ENCODE peak calls at places on chromosomes 13 and 19, in five cellular contexts. One of them, this sample, is unnamed.

GRCh38 chr13:76813874-76814273 is 72.3 kb downstream of the KCTD12 start:
- DNase-seq in endothelial cell: no peak
- DNase-seq in WTC11: no peak
- DNase-seq in bronchial epithelial cell: peak; percentile 9
- DNase-seq in stomach: peak; percentile 47
- DNase-seq in this sample: no peak

GRCh38 chr13:65347420-65348030 is 1882.6 kb downstream of the PCDH9 start:
- DNase-seq in endothelial cell: no peak
- DNase-seq in WTC11: no peak
- DNase-seq in bronchial epithelial cell: no peak
- DNase-seq in stomach: no peak
- DNase-seq in this sample: no peak

GRCh38 chr19:40088299-40089047 is 2.3 kb downstream of the ZNF780A start:
- DNase-seq in endothelial cell: no peak
- DNase-seq in WTC11: no peak
- DNase-seq in bronchial epithelial cell: no peak
- DNase-seq in stomach: no peak
- DNase-seq in this sample: no peak

GRCh38 chr13:73809561-73809960 is 324.6 kb downstream of the KLF12 start:
- DNase-seq in endothelial cell: no peak
- DNase-seq in WTC11: no peak
- DNase-seq in bronchial epithelial cell: peak; percentile 71
- DNase-seq in stomach: no peak
- DNase-seq in this sample: no peak

GRCh38 chr13:112172641-112173171 is 105.8 kb downstream of the SOX1 start:
- DNase-seq in endothelial cell: no peak
- DNase-seq in WTC11: no peak
- DNase-seq in bronchial epithelial cell: no peak
- DNase-seq in stomach: no peak
- DNase-seq in this sample: no peak

GRCh38 chr13:41716236-41716635 is 244.7 kb downstream of the VWA8 start:
- DNase-seq in endothelial cell: no peak
- DNase-seq in WTC11: no peak
- DNase-seq in bronchial epithelial cell: no peak
- DNase-seq in stomach: no peak
- DNase-seq in this sample: no peak

GRCh38 chr19:47518139-47518538 is 3.3 kb upstream of the NAPA start:
- DNase-seq in endothelial cell: no peak
- DNase-seq in WTC11: no peak
- DNase-seq in bronchial epithelial cell: peak; percentile 23
- DNase-seq in stomach: no peak
- DNase-seq in this sample: no peak

GRCh38 chr19:6564393-6564792 is 26.6 kb downstream of the CD70 start:
- DNase-seq in endothelial cell: no peak
- DNase-seq in WTC11: no peak
- DNase-seq in bronchial epithelial cell: no peak
- DNase-seq in stomach: no peak
- DNase-seq in this sample: no peak

GRCh38 chr19:29277107-29277506 is 64.2 kb upstream of the UQCRFS1 start:
- DNase-seq in endothelial cell: no peak
- DNase-seq in WTC11: peak; percentile 46
- DNase-seq in bronchial epithelial cell: no peak
- DNase-seq in stomach: no peak
- DNase-seq in this sample: no peak

GRCh38 chr13:106899444-106899843 is 331.5 kb upstream of the ARGLU1 start:
- DNase-seq in endothelial cell: no peak
- DNase-seq in WTC11: no peak
- DNase-seq in bronchial epithelial cell: no peak
- DNase-seq in stomach: no peak
- DNase-seq in this sample: no peak

GRCh38 chr13:26019881-26020535 is 31.8 kb downstream of the SHISA2 start:
- DNase-seq in endothelial cell: no peak
- DNase-seq in WTC11: no peak
- DNase-seq in bronchial epithelial cell: peak; percentile 81
- DNase-seq in stomach: no peak
- DNase-seq in this sample: no peak

GRCh38 chr19:48685583-48685982 is 10.2 kb upstream of the FUT2 start:
- DNase-seq in endothelial cell: no peak
- DNase-seq in WTC11: no peak
- DNase-seq in bronchial epithelial cell: peak; percentile 29
- DNase-seq in stomach: no peak
- DNase-seq in this sample: no peak

GRCh38 chr13:20713751-20714150 is 10.3 kb downstream of the IL17D start:
- DNase-seq in endothelial cell: no peak
- DNase-seq in WTC11: no peak
- DNase-seq in bronchial epithelial cell: no peak
- DNase-seq in stomach: no peak
- DNase-seq in this sample: no peak

GRCh38 chr13:109704771-109705628 is 81.4 kb downstream of the IRS2 start:
- DNase-seq in endothelial cell: no peak
- DNase-seq in WTC11: no peak
- DNase-seq in bronchial epithelial cell: peak; percentile 81
- DNase-seq in stomach: peak; percentile 57
- DNase-seq in this sample: no peak

GRCh38 chr13:113841355-113841653 is 22.6 kb downstream of the GAS6 start:
- DNase-seq in endothelial cell: no peak
- DNase-seq in WTC11: no peak
- DNase-seq in bronchial epithelial cell: no peak
- DNase-seq in stomach: no peak
- DNase-seq in this sample: no peak

GRCh38 chr19:35154535-35155406 is at the start of gene FXYD5:
- DNase-seq in endothelial cell: peak; percentile 53
- DNase-seq in WTC11: peak; percentile 64
- DNase-seq in bronchial epithelial cell: peak; percentile 69
- DNase-seq in stomach: peak; percentile 68
- DNase-seq in this sample: peak; percentile 55

GRCh38 chr19:18712981-18713380 is 29.5 kb downstream of the CRTC1 start:
- DNase-seq in endothelial cell: no peak
- DNase-seq in WTC11: no peak
- DNase-seq in bronchial epithelial cell: no peak
- DNase-seq in stomach: no peak
- DNase-seq in this sample: no peak

GRCh38 chr13:75196112-75196855 is 285.7 kb downstream of the TBC1D4 start:
- DNase-seq in endothelial cell: no peak
- DNase-seq in WTC11: no peak
- DNase-seq in bronchial epithelial cell: no peak
- DNase-seq in stomach: no peak
- DNase-seq in this sample: no peak

GRCh38 chr19:32164384-32164992 is 180.9 kb upstream of the ZNF507 start:
- DNase-seq in endothelial cell: no peak
- DNase-seq in WTC11: no peak
- DNase-seq in bronchial epithelial cell: no peak
- DNase-seq in stomach: no peak
- DNase-seq in this sample: no peak

GRCh38 chr19:18009412-18010066 is 1.6 kb downstream of the ARRDC2 start:
- DNase-seq in endothelial cell: no peak
- DNase-seq in WTC11: no peak
- DNase-seq in bronchial epithelial cell: no peak
- DNase-seq in stomach: no peak
- DNase-seq in this sample: no peak

GRCh38 chr13:64083396-64083795 is 2667.7 kb upstream of the PCDH20 start:
- DNase-seq in endothelial cell: no peak
- DNase-seq in WTC11: no peak
- DNase-seq in bronchial epithelial cell: no peak
- DNase-seq in stomach: no peak
- DNase-seq in this sample: no peak

GRCh38 chr19:16895467-16896097 is 6.8 kb downstream of the F2RL3 start:
- DNase-seq in endothelial cell: no peak
- DNase-seq in WTC11: peak; percentile 62
- DNase-seq in bronchial epithelial cell: no peak
- DNase-seq in stomach: no peak
- DNase-seq in this sample: peak; percentile 67

GRCh38 chr13:39306639-39307589 is 268.7 kb downstream of the NHLRC3 start:
- DNase-seq in endothelial cell: no peak
- DNase-seq in WTC11: no peak
- DNase-seq in bronchial epithelial cell: peak; percentile 22
- DNase-seq in stomach: no peak
- DNase-seq in this sample: no peak

GRCh38 chr13:99545979-99546378 is 44.7 kb downstream of the TM9SF2 start:
- DNase-seq in endothelial cell: no peak
- DNase-seq in WTC11: no peak
- DNase-seq in bronchial epithelial cell: peak; percentile 20
- DNase-seq in stomach: no peak
- DNase-seq in this sample: no peak

GRCh38 chr13:45511310-45512147 is 46.8 kb downstream of the COG3 start:
- DNase-seq in endothelial cell: peak; percentile 26
- DNase-seq in WTC11: no peak
- DNase-seq in bronchial epithelial cell: peak; percentile 82
- DNase-seq in stomach: no peak
- DNase-seq in this sample: no peak

GRCh38 chr13:51475727-51476521 is 23.1 kb upstream of the INTS6 start:
- DNase-seq in endothelial cell: no peak
- DNase-seq in WTC11: no peak
- DNase-seq in bronchial epithelial cell: peak; percentile 73
- DNase-seq in stomach: no peak
- DNase-seq in this sample: no peak

GRCh38 chr19:20444202-20444885 is 121.2 kb downstream of the ZNF737 start:
- DNase-seq in endothelial cell: no peak
- DNase-seq in WTC11: no peak
- DNase-seq in bronchial epithelial cell: no peak
- DNase-seq in stomach: no peak
- DNase-seq in this sample: no peak

GRCh38 chr19:13119654-13120053 is 1.6 kb downstream of the NACC1 start:
- DNase-seq in endothelial cell: no peak
- DNase-seq in WTC11: no peak
- DNase-seq in bronchial epithelial cell: no peak
- DNase-seq in stomach: no peak
- DNase-seq in this sample: no peak

GRCh38 chr19:57088125-57088524 is 31.7 kb upstream of the USP29 start:
- DNase-seq in endothelial cell: no peak
- DNase-seq in WTC11: no peak
- DNase-seq in bronchial epithelial cell: no peak
- DNase-seq in stomach: no peak
- DNase-seq in this sample: no peak

GRCh38 chr13:49874430-49874829 is 61.7 kb downstream of the SPRYD7 start:
- DNase-seq in endothelial cell: no peak
- DNase-seq in WTC11: no peak
- DNase-seq in bronchial epithelial cell: no peak
- DNase-seq in stomach: no peak
- DNase-seq in this sample: no peak

GRCh38 chr19:49916839-49917733 is 11.9 kb upstream of the ATF5 start:
- DNase-seq in endothelial cell: no peak
- DNase-seq in WTC11: peak; percentile 62
- DNase-seq in bronchial epithelial cell: peak; percentile 20
- DNase-seq in stomach: no peak
- DNase-seq in this sample: no peak
- TF ChIP-seq CTCF in endothelial cell: no peak
- TF ChIP-seq CTCF in WTC11: peak; percentile 18
- TF ChIP-seq CTCF in bronchial epithelial cell: peak; percentile 64
- TF ChIP-seq CTCF in stomach: no peak
- TF ChIP-seq CTCF in this sample: no peak

DNA sequence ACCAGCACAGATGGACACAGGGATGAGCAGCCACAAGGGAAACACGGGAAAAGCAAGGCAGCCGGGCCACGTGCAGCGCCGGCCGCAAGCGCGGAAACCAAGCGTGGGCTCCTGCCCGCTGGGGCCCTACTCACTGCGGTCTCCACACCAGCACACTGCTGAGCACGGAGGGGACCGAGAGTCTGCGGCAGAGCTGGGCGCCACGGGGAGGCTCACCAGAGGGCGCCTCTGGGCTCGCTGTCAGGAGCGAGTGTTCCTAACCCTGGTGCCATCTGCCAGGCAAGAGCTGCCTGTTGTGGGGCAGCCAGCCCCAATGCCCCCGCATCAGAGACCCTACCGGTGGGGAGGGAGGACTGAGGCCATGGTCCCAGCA is 26.5 kb downstream of the MPND start:
- DNase-seq in endothelial cell: peak; percentile 56
- DNase-seq in WTC11: peak; percentile 63
- DNase-seq in bronchial epithelial cell: peak; percentile 59
- DNase-seq in stomach: peak; percentile 80
- DNase-seq in this sample: peak; percentile 60
- TF ChIP-seq CTCF in endothelial cell: no peak
- TF ChIP-seq CTCF in WTC11: no peak
- TF ChIP-seq CTCF in bronchial epithelial cell: peak; percentile 90
- TF ChIP-seq CTCF in stomach: no peak
- TF ChIP-seq CTCF in this sample: no peak

DNA sequence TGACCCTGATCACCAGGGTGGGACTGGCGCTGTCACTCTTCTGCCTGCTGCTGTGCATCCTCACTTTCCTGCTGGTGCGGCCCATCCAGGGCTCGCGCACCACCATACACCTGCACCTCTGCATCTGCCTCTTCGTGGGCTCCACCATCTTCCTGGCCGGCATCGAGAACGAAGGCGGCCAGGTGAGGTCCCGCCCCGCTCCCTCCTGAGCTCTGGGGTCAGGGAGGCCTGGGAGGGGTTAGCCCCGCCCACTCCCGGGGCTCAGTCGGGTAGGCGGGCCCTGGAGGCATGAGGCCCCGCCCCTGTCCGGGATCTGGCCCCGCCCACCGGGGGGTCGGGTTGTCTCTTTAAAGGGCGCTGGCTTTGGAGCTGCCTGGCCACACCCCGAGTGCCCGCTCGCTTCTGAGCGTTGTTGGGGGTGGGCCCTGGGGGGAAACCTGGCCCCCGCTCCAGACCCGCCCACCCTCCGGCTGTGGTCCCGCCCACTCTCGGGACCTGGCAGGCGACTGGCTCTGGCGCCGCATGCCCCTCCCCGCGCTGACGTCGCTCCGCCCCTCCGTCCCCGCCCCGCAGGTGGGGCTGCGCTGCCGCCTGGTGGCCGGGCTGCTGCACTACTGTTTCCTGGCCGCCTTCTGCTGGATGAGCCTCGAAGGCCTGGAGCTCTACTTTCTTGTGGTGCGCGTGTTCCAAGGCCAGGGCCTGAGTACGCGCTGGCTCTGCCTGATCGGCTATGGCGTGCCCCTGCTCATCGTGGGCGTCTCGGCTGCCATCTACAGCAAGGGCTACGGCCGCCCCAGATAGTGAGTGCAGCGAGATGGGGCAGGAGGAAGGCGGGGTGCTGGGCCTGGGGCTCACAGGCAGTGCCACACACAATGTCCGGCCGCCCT is 13.1 kb downstream of the DDX39A start:
- DNase-seq in endothelial cell: peak; percentile 99
- DNase-seq in WTC11: peak; percentile 100
- DNase-seq in bronchial epithelial cell: peak; percentile 68
- DNase-seq in stomach: peak; percentile 91
- DNase-seq in this sample: peak; percentile 98
- TF ChIP-seq CTCF in endothelial cell: peak; percentile 98
- TF ChIP-seq CTCF in WTC11: peak; percentile 83
- TF ChIP-seq CTCF in bronchial epithelial cell: peak; percentile 93
- TF ChIP-seq CTCF in stomach: no peak
- TF ChIP-seq CTCF in this sample: peak; percentile 99

GRCh38 chr19:3977242-3978143 is 6.6 kb upstream of the DAPK3 start:
- DNase-seq in endothelial cell: no peak
- DNase-seq in WTC11: no peak
- DNase-seq in bronchial epithelial cell: no peak
- DNase-seq in stomach: no peak
- DNase-seq in this sample: no peak
- TF ChIP-seq CTCF in endothelial cell: peak; percentile 32
- TF ChIP-seq CTCF in WTC11: peak; percentile 18
- TF ChIP-seq CTCF in bronchial epithelial cell: peak; percentile 20
- TF ChIP-seq CTCF in stomach: no peak
- TF ChIP-seq CTCF in this sample: peak; percentile 24